ENCODE peak calls at places on chromosomes 5 and 9, in ten cellular contexts. One of them, this sample, is unnamed. For H3K27me3, the result is how much of the 10 kb centered on the place peaks cover.

GRCh38 chr5:53479656-53480473 is 564 bp upstream of the FST start:
- DNase-seq in PC-9: peak
- DNase-seq in breast epithelium: no peak
- DNase-seq in upper lobe of right lung: peak
- DNase-seq in ovary: peak
- DNase-seq in hepatocyte: peak
- DNase-seq in brain microvascular endothelial cell: peak
- DNase-seq in fibroblast of lung: peak
- DNase-seq in mammary epithelial cell: peak
- DNase-seq in bronchial epithelial cell: no peak
- DNase-seq in this sample: peak

GRCh38 chr5:7169240-7169878 is 226.6 kb upstream of the ADCY2 start:
- DNase-seq in PC-9: no peak
- DNase-seq in breast epithelium: no peak
- DNase-seq in upper lobe of right lung: no peak
- DNase-seq in ovary: no peak
- DNase-seq in hepatocyte: no peak
- DNase-seq in brain microvascular endothelial cell: no peak
- DNase-seq in fibroblast of lung: no peak
- DNase-seq in mammary epithelial cell: no peak
- DNase-seq in bronchial epithelial cell: peak
- DNase-seq in this sample: no peak

GRCh38 chr5:176714067-176714466 is 66.8 kb downstream of the TSPAN17 start:
- DNase-seq in PC-9: no peak
- DNase-seq in breast epithelium: no peak
- DNase-seq in upper lobe of right lung: no peak
- DNase-seq in ovary: no peak
- DNase-seq in hepatocyte: no peak
- DNase-seq in brain microvascular endothelial cell: no peak
- DNase-seq in fibroblast of lung: no peak
- DNase-seq in mammary epithelial cell: peak
- DNase-seq in bronchial epithelial cell: peak
- DNase-seq in this sample: no peak

GRCh38 chr5:178895615-178896571 is at the start of gene ZFP2:
- DNase-seq in PC-9: peak
- DNase-seq in breast epithelium: peak
- DNase-seq in upper lobe of right lung: peak
- DNase-seq in ovary: peak
- DNase-seq in hepatocyte: peak
- DNase-seq in brain microvascular endothelial cell: peak
- DNase-seq in fibroblast of lung: peak
- DNase-seq in mammary epithelial cell: peak
- DNase-seq in bronchial epithelial cell: peak
- DNase-seq in this sample: peak

GRCh38 chr5:75510836-75511434 is 494 bp downstream of the CERT1 start:
- DNase-seq in PC-9: peak
- DNase-seq in breast epithelium: peak
- DNase-seq in upper lobe of right lung: peak
- DNase-seq in ovary: peak
- DNase-seq in hepatocyte: peak
- DNase-seq in brain microvascular endothelial cell: peak
- DNase-seq in fibroblast of lung: no peak
- DNase-seq in mammary epithelial cell: no peak
- DNase-seq in bronchial epithelial cell: no peak
- DNase-seq in this sample: peak

GRCh38 chr9:93673844-93674334 is 97.5 kb downstream of the PHF2 start:
- DNase-seq in PC-9: no peak
- DNase-seq in breast epithelium: peak
- DNase-seq in upper lobe of right lung: peak
- DNase-seq in ovary: peak
- DNase-seq in hepatocyte: no peak
- DNase-seq in brain microvascular endothelial cell: no peak
- DNase-seq in fibroblast of lung: no peak
- DNase-seq in mammary epithelial cell: no peak
- DNase-seq in bronchial epithelial cell: no peak
- DNase-seq in this sample: peak

GRCh38 chr5:65874241-65874640 is 52.1 kb upstream of the ERBIN start:
- DNase-seq in PC-9: no peak
- DNase-seq in breast epithelium: no peak
- DNase-seq in upper lobe of right lung: no peak
- DNase-seq in ovary: no peak
- DNase-seq in hepatocyte: no peak
- DNase-seq in brain microvascular endothelial cell: peak
- DNase-seq in fibroblast of lung: peak
- DNase-seq in mammary epithelial cell: peak
- DNase-seq in bronchial epithelial cell: peak
- DNase-seq in this sample: no peak

GRCh38 chr5:37448941-37449340 is 69.8 kb downstream of the WDR70 start:
- DNase-seq in PC-9: no peak
- DNase-seq in breast epithelium: no peak
- DNase-seq in upper lobe of right lung: no peak
- DNase-seq in ovary: no peak
- DNase-seq in hepatocyte: no peak
- DNase-seq in brain microvascular endothelial cell: no peak
- DNase-seq in fibroblast of lung: peak
- DNase-seq in mammary epithelial cell: no peak
- DNase-seq in bronchial epithelial cell: no peak
- DNase-seq in this sample: no peak

GRCh38 chr5:52760695-52761366 is 26.9 kb upstream of the ITGA1 start:
- DNase-seq in PC-9: no peak
- DNase-seq in breast epithelium: no peak
- DNase-seq in upper lobe of right lung: no peak
- DNase-seq in ovary: no peak
- DNase-seq in hepatocyte: no peak
- DNase-seq in brain microvascular endothelial cell: peak
- DNase-seq in fibroblast of lung: no peak
- DNase-seq in mammary epithelial cell: no peak
- DNase-seq in bronchial epithelial cell: no peak
- DNase-seq in this sample: no peak

GRCh38 chr5:76742586-76742985 is 26.7 kb downstream of the F2R start:
- DNase-seq in PC-9: no peak
- DNase-seq in breast epithelium: no peak
- DNase-seq in upper lobe of right lung: no peak
- DNase-seq in ovary: no peak
- DNase-seq in hepatocyte: no peak
- DNase-seq in brain microvascular endothelial cell: peak
- DNase-seq in fibroblast of lung: peak
- DNase-seq in mammary epithelial cell: peak
- DNase-seq in bronchial epithelial cell: peak
- DNase-seq in this sample: no peak

GRCh38 chr5:76751291-76751690 is 35.4 kb downstream of the F2R start:
- DNase-seq in PC-9: no peak
- DNase-seq in breast epithelium: no peak
- DNase-seq in upper lobe of right lung: no peak
- DNase-seq in ovary: no peak
- DNase-seq in hepatocyte: no peak
- DNase-seq in brain microvascular endothelial cell: no peak
- DNase-seq in fibroblast of lung: no peak
- DNase-seq in mammary epithelial cell: peak
- DNase-seq in bronchial epithelial cell: peak
- DNase-seq in this sample: no peak

GRCh38 chr5:76744632-76745031 is 28.7 kb downstream of the F2R start:
- DNase-seq in PC-9: no peak
- DNase-seq in breast epithelium: no peak
- DNase-seq in upper lobe of right lung: no peak
- DNase-seq in ovary: no peak
- DNase-seq in hepatocyte: no peak
- DNase-seq in brain microvascular endothelial cell: no peak
- DNase-seq in fibroblast of lung: no peak
- DNase-seq in mammary epithelial cell: no peak
- DNase-seq in bronchial epithelial cell: no peak
- DNase-seq in this sample: no peak

GRCh38 chr5:76746677-76747076 is 30.8 kb downstream of the F2R start:
- DNase-seq in PC-9: no peak
- DNase-seq in breast epithelium: no peak
- DNase-seq in upper lobe of right lung: no peak
- DNase-seq in ovary: no peak
- DNase-seq in hepatocyte: no peak
- DNase-seq in brain microvascular endothelial cell: no peak
- DNase-seq in fibroblast of lung: no peak
- DNase-seq in mammary epithelial cell: no peak
- DNase-seq in bronchial epithelial cell: no peak
- DNase-seq in this sample: no peak
- TF ChIP-seq CTCF in PC-9: no peak
- TF ChIP-seq CTCF in breast epithelium: no peak
- TF ChIP-seq CTCF in upper lobe of right lung: no peak
- TF ChIP-seq CTCF in ovary: no peak
- TF ChIP-seq CTCF in hepatocyte: no peak
- TF ChIP-seq CTCF in brain microvascular endothelial cell: no peak
- TF ChIP-seq CTCF in fibroblast of lung: no peak
- TF ChIP-seq CTCF in mammary epithelial cell: no peak
- TF ChIP-seq CTCF in bronchial epithelial cell: no peak
- TF ChIP-seq CTCF in this sample: no peak

DNA sequence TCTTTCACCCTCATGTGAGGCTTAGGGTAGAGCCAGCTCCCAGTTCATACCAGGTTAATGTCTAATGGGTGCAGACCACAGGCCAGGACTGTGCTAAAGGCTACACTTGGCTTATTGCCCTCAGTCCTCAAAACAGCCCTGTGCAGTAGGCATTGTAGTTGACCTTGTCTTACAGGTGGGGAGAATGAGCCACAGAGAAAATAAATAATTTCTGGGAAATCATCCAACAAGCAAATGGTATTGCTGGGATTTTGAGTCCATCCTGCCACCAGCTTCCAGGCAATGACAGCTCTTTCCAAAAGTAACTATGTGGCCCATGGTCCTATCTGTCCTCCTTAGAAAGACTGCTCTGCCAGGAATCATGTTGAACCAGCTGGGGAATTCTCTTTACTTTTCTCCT is 450.0 kb downstream of the GADD45G start:
- DNase-seq in PC-9: no peak
- DNase-seq in breast epithelium: no peak
- DNase-seq in upper lobe of right lung: no peak
- DNase-seq in ovary: no peak
- DNase-seq in hepatocyte: no peak
- DNase-seq in brain microvascular endothelial cell: no peak
- DNase-seq in fibroblast of lung: no peak
- DNase-seq in mammary epithelial cell: no peak
- DNase-seq in bronchial epithelial cell: no peak
- DNase-seq in this sample: no peak
- H3K27me3 ChIP-seq in PC-9: under half
- H3K27me3 ChIP-seq in breast epithelium: under half
- H3K27me3 ChIP-seq in upper lobe of right lung: under half
- H3K27me3 ChIP-seq in ovary: under half
- H3K27me3 ChIP-seq in hepatocyte: under half
- H3K27me3 ChIP-seq in brain microvascular endothelial cell: under half
- H3K27me3 ChIP-seq in fibroblast of lung: under half
- H3K27me3 ChIP-seq in mammary epithelial cell: under half
- H3K27me3 ChIP-seq in bronchial epithelial cell: under half
- H3K27me3 ChIP-seq in this sample: under half

GRCh38 chr9:34169125-34169524 is 9.7 kb upstream of the UBAP1 start:
- DNase-seq in PC-9: no peak
- DNase-seq in breast epithelium: no peak
- DNase-seq in upper lobe of right lung: peak
- DNase-seq in ovary: no peak
- DNase-seq in hepatocyte: no peak
- DNase-seq in brain microvascular endothelial cell: no peak
- DNase-seq in fibroblast of lung: no peak
- DNase-seq in mammary epithelial cell: no peak
- DNase-seq in bronchial epithelial cell: no peak
- DNase-seq in this sample: no peak

GRCh38 chr9:34170252-34170915 is 8.5 kb upstream of the UBAP1 start:
- DNase-seq in PC-9: no peak
- DNase-seq in breast epithelium: no peak
- DNase-seq in upper lobe of right lung: no peak
- DNase-seq in ovary: no peak
- DNase-seq in hepatocyte: no peak
- DNase-seq in brain microvascular endothelial cell: no peak
- DNase-seq in fibroblast of lung: no peak
- DNase-seq in mammary epithelial cell: no peak
- DNase-seq in bronchial epithelial cell: no peak
- DNase-seq in this sample: no peak

GRCh38 chr9:34176089-34176488 is 2.8 kb upstream of the UBAP1 start:
- DNase-seq in PC-9: peak
- DNase-seq in breast epithelium: no peak
- DNase-seq in upper lobe of right lung: no peak
- DNase-seq in ovary: no peak
- DNase-seq in hepatocyte: no peak
- DNase-seq in brain microvascular endothelial cell: no peak
- DNase-seq in fibroblast of lung: no peak
- DNase-seq in mammary epithelial cell: peak
- DNase-seq in bronchial epithelial cell: peak
- DNase-seq in this sample: no peak

GRCh38 chr9:34171753-34172535 is 6.9 kb upstream of the UBAP1 start:
- DNase-seq in PC-9: no peak
- DNase-seq in breast epithelium: no peak
- DNase-seq in upper lobe of right lung: no peak
- DNase-seq in ovary: no peak
- DNase-seq in hepatocyte: no peak
- DNase-seq in brain microvascular endothelial cell: no peak
- DNase-seq in fibroblast of lung: no peak
- DNase-seq in mammary epithelial cell: no peak
- DNase-seq in bronchial epithelial cell: no peak
- DNase-seq in this sample: no peak
- TF ChIP-seq CTCF in PC-9: no peak
- TF ChIP-seq CTCF in breast epithelium: no peak
- TF ChIP-seq CTCF in upper lobe of right lung: no peak
- TF ChIP-seq CTCF in ovary: no peak
- TF ChIP-seq CTCF in hepatocyte: no peak
- TF ChIP-seq CTCF in brain microvascular endothelial cell: no peak
- TF ChIP-seq CTCF in fibroblast of lung: no peak
- TF ChIP-seq CTCF in mammary epithelial cell: no peak
- TF ChIP-seq CTCF in bronchial epithelial cell: no peak
- TF ChIP-seq CTCF in this sample: no peak

DNA sequence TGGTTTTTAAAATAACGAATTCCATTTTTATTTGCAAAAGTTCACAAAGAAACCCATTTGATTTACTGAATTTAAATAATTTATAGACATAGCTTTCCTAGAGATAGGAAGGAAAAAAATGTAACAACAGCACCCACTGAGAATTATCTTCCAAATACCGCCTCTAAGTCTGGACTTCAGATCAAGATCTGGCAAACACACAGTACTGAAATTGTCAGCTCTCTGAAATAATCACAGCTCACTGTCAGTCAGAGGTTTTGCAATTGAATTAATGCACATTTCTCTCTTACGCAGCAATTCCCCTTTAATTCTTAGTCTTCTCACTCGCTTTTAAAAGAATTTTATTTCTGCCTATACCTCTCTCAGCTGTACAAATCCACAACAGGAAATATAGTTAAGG is 29.2 kb upstream of the LPAR1 start:
- DNase-seq in PC-9: no peak
- DNase-seq in breast epithelium: no peak
- DNase-seq in upper lobe of right lung: no peak
- DNase-seq in ovary: no peak
- DNase-seq in hepatocyte: no peak
- DNase-seq in brain microvascular endothelial cell: no peak
- DNase-seq in fibroblast of lung: no peak
- DNase-seq in mammary epithelial cell: no peak
- DNase-seq in bronchial epithelial cell: no peak
- DNase-seq in this sample: no peak
- H3K27me3 ChIP-seq in PC-9: under half
- H3K27me3 ChIP-seq in breast epithelium: under half
- H3K27me3 ChIP-seq in upper lobe of right lung: under half
- H3K27me3 ChIP-seq in ovary: under half
- H3K27me3 ChIP-seq in hepatocyte: under half
- H3K27me3 ChIP-seq in brain microvascular endothelial cell: under half
- H3K27me3 ChIP-seq in fibroblast of lung: under half
- H3K27me3 ChIP-seq in mammary epithelial cell: under half
- H3K27me3 ChIP-seq in bronchial epithelial cell: under half
- H3K27me3 ChIP-seq in this sample: under half